ENCODE peak calls at places on chromosomes 13 and 19, in ten cellular contexts. One of them, this sample, is unnamed.

GRCh38 chr19:7832009-7832408 is 2.0 kb downstream of the EVI5L start:
- DNase-seq in effector memory CD8-positive, alpha-beta T cell: no peak
- DNase-seq in BJ: no peak
- DNase-seq in nephron progenitor cell: no peak
- DNase-seq in pancreas: no peak
- DNase-seq in BE2C: no peak
- DNase-seq in stromal cell of bone marrow: no peak
- DNase-seq in KG1: no peak
- DNase-seq in neural crest cell: no peak
- DNase-seq in lower lobe of right lung: no peak
- DNase-seq in this sample: no peak

GRCh38 chr19:48752511-48753365 is at the start of gene FUT1:
- DNase-seq in nephron progenitor cell: peak
- DNase-seq in stromal cell of bone marrow: no peak
- DNase-seq in neural crest cell: no peak
- DNase-seq in effector memory CD8-positive, alpha-beta T cell: no peak
- DNase-seq in pancreas: peak
- DNase-seq in BJ: no peak
- DNase-seq in lower lobe of right lung: peak
- DNase-seq in KG1: no peak
- DNase-seq in BE2C: peak
- DNase-seq in this sample: peak

GRCh38 chr19:11045536-11045935 is 43.7 kb upstream of the LDLR start:
- DNase-seq in BE2C: no peak
- DNase-seq in BJ: no peak
- DNase-seq in KG1: no peak
- DNase-seq in nephron progenitor cell: no peak
- DNase-seq in stromal cell of bone marrow: no peak
- DNase-seq in pancreas: no peak
- DNase-seq in effector memory CD8-positive, alpha-beta T cell: no peak
- DNase-seq in lower lobe of right lung: no peak
- DNase-seq in neural crest cell: no peak
- DNase-seq in this sample: no peak

GRCh38 chr19:56350416-56351045 is 35.9 kb upstream of the ZSCAN5A start:
- DNase-seq in BJ: no peak
- DNase-seq in pancreas: peak
- DNase-seq in neural crest cell: peak
- DNase-seq in nephron progenitor cell: peak
- DNase-seq in stromal cell of bone marrow: peak
- DNase-seq in KG1: peak
- DNase-seq in effector memory CD8-positive, alpha-beta T cell: peak
- DNase-seq in lower lobe of right lung: no peak
- DNase-seq in BE2C: peak
- DNase-seq in this sample: peak

GRCh38 chr19:35557539-35558399 is 5.7 kb downstream of the ATP4A start:
- DNase-seq in nephron progenitor cell: peak
- DNase-seq in lower lobe of right lung: peak
- DNase-seq in stromal cell of bone marrow: no peak
- DNase-seq in KG1: no peak
- DNase-seq in pancreas: peak
- DNase-seq in effector memory CD8-positive, alpha-beta T cell: peak
- DNase-seq in neural crest cell: peak
- DNase-seq in BE2C: peak
- DNase-seq in BJ: no peak
- DNase-seq in this sample: peak

GRCh38 chr13:78881746-78882145 is 222.8 kb upstream of the OBI1 start:
- DNase-seq in stromal cell of bone marrow: no peak
- DNase-seq in pancreas: no peak
- DNase-seq in neural crest cell: no peak
- DNase-seq in nephron progenitor cell: no peak
- DNase-seq in lower lobe of right lung: no peak
- DNase-seq in BJ: no peak
- DNase-seq in KG1: no peak
- DNase-seq in BE2C: peak
- DNase-seq in effector memory CD8-positive, alpha-beta T cell: no peak
- DNase-seq in this sample: no peak

GRCh38 chr19:741506-742131 is 9.3 kb upstream of the MISP start:
- DNase-seq in BE2C: no peak
- DNase-seq in KG1: no peak
- DNase-seq in pancreas: no peak
- DNase-seq in lower lobe of right lung: no peak
- DNase-seq in BJ: no peak
- DNase-seq in effector memory CD8-positive, alpha-beta T cell: no peak
- DNase-seq in nephron progenitor cell: no peak
- DNase-seq in stromal cell of bone marrow: no peak
- DNase-seq in neural crest cell: no peak
- DNase-seq in this sample: no peak

GRCh38 chr19:11964858-11965645 is at the start of gene ZNF763:
- DNase-seq in effector memory CD8-positive, alpha-beta T cell: peak
- DNase-seq in nephron progenitor cell: peak
- DNase-seq in KG1: peak
- DNase-seq in neural crest cell: peak
- DNase-seq in pancreas: peak
- DNase-seq in stromal cell of bone marrow: peak
- DNase-seq in lower lobe of right lung: peak
- DNase-seq in BE2C: peak
- DNase-seq in BJ: peak
- DNase-seq in this sample: peak

GRCh38 chr13:101640797-101641400 is 188.4 kb downstream of the ITGBL1 start:
- DNase-seq in effector memory CD8-positive, alpha-beta T cell: no peak
- DNase-seq in nephron progenitor cell: no peak
- DNase-seq in pancreas: no peak
- DNase-seq in KG1: no peak
- DNase-seq in neural crest cell: no peak
- DNase-seq in BE2C: no peak
- DNase-seq in BJ: peak
- DNase-seq in lower lobe of right lung: no peak
- DNase-seq in stromal cell of bone marrow: no peak
- DNase-seq in this sample: peak

GRCh38 chr19:12052057-12052570 is 647 bp downstream of the ZNF878 start:
- DNase-seq in stromal cell of bone marrow: no peak
- DNase-seq in KG1: no peak
- DNase-seq in lower lobe of right lung: no peak
- DNase-seq in BJ: no peak
- DNase-seq in pancreas: no peak
- DNase-seq in neural crest cell: no peak
- DNase-seq in nephron progenitor cell: no peak
- DNase-seq in effector memory CD8-positive, alpha-beta T cell: no peak
- DNase-seq in BE2C: no peak
- DNase-seq in this sample: peak

GRCh38 chr19:27741236-27741635 is 1471.7 kb downstream of the UQCRFS1 start:
- DNase-seq in BE2C: no peak
- DNase-seq in stromal cell of bone marrow: no peak
- DNase-seq in KG1: no peak
- DNase-seq in BJ: no peak
- DNase-seq in nephron progenitor cell: no peak
- DNase-seq in neural crest cell: no peak
- DNase-seq in pancreas: no peak
- DNase-seq in lower lobe of right lung: no peak
- DNase-seq in effector memory CD8-positive, alpha-beta T cell: no peak
- DNase-seq in this sample: no peak

GRCh38 chr13:72530471-72530870 is 197.0 kb downstream of the MZT1 start:
- DNase-seq in pancreas: no peak
- DNase-seq in BJ: no peak
- DNase-seq in KG1: no peak
- DNase-seq in nephron progenitor cell: no peak
- DNase-seq in stromal cell of bone marrow: peak
- DNase-seq in effector memory CD8-positive, alpha-beta T cell: no peak
- DNase-seq in lower lobe of right lung: no peak
- DNase-seq in BE2C: no peak
- DNase-seq in neural crest cell: no peak
- DNase-seq in this sample: peak

GRCh38 chr19:3852614-3853254 is 16.1 kb downstream of the ZFR2 start:
- DNase-seq in lower lobe of right lung: no peak
- DNase-seq in BJ: no peak
- DNase-seq in pancreas: no peak
- DNase-seq in effector memory CD8-positive, alpha-beta T cell: peak
- DNase-seq in nephron progenitor cell: no peak
- DNase-seq in BE2C: peak
- DNase-seq in KG1: peak
- DNase-seq in neural crest cell: no peak
- DNase-seq in stromal cell of bone marrow: peak
- DNase-seq in this sample: peak

GRCh38 chr19:48182434-48182833 is 12.0 kb downstream of the ZSWIM9 start:
- DNase-seq in neural crest cell: no peak
- DNase-seq in lower lobe of right lung: no peak
- DNase-seq in BJ: no peak
- DNase-seq in BE2C: no peak
- DNase-seq in nephron progenitor cell: no peak
- DNase-seq in pancreas: no peak
- DNase-seq in effector memory CD8-positive, alpha-beta T cell: no peak
- DNase-seq in KG1: no peak
- DNase-seq in stromal cell of bone marrow: no peak
- DNase-seq in this sample: no peak

GRCh38 chr19:925912-926594 is at the start of gene ARID3A:
- DNase-seq in BJ: no peak
- DNase-seq in nephron progenitor cell: peak
- DNase-seq in lower lobe of right lung: no peak
- DNase-seq in neural crest cell: peak
- DNase-seq in BE2C: peak
- DNase-seq in pancreas: no peak
- DNase-seq in effector memory CD8-positive, alpha-beta T cell: no peak
- DNase-seq in KG1: no peak
- DNase-seq in stromal cell of bone marrow: peak
- DNase-seq in this sample: no peak

GRCh38 chr13:25625361-25625760 is 253.6 kb downstream of the ATP8A2 start:
- DNase-seq in pancreas: no peak
- DNase-seq in neural crest cell: no peak
- DNase-seq in BJ: no peak
- DNase-seq in KG1: no peak
- DNase-seq in nephron progenitor cell: no peak
- DNase-seq in stromal cell of bone marrow: no peak
- DNase-seq in lower lobe of right lung: no peak
- DNase-seq in effector memory CD8-positive, alpha-beta T cell: no peak
- DNase-seq in BE2C: no peak
- DNase-seq in this sample: no peak

GRCh38 chr13:75492389-75492788 is 10.4 kb upstream of the TBC1D4 start:
- DNase-seq in BE2C: no peak
- DNase-seq in BJ: no peak
- DNase-seq in effector memory CD8-positive, alpha-beta T cell: no peak
- DNase-seq in pancreas: no peak
- DNase-seq in stromal cell of bone marrow: no peak
- DNase-seq in lower lobe of right lung: no peak
- DNase-seq in nephron progenitor cell: no peak
- DNase-seq in KG1: no peak
- DNase-seq in neural crest cell: no peak
- DNase-seq in this sample: no peak

GRCh38 chr13:109610517-109610916 is 175.9 kb downstream of the IRS2 start:
- DNase-seq in BE2C: peak
- DNase-seq in neural crest cell: no peak
- DNase-seq in lower lobe of right lung: peak
- DNase-seq in stromal cell of bone marrow: no peak
- DNase-seq in effector memory CD8-positive, alpha-beta T cell: peak
- DNase-seq in nephron progenitor cell: peak
- DNase-seq in KG1: no peak
- DNase-seq in pancreas: no peak
- DNase-seq in BJ: no peak
- DNase-seq in this sample: peak

GRCh38 chr13:24691381-24691780 is 11.2 kb downstream of the ATP12A start:
- DNase-seq in neural crest cell: no peak
- DNase-seq in lower lobe of right lung: no peak
- DNase-seq in nephron progenitor cell: no peak
- DNase-seq in BJ: no peak
- DNase-seq in pancreas: no peak
- DNase-seq in BE2C: no peak
- DNase-seq in stromal cell of bone marrow: no peak
- DNase-seq in effector memory CD8-positive, alpha-beta T cell: no peak
- DNase-seq in KG1: no peak
- DNase-seq in this sample: no peak

GRCh38 chr19:36916991-36917390 is 859 bp downstream of the ZNF568 start:
- DNase-seq in BJ: peak
- DNase-seq in effector memory CD8-positive, alpha-beta T cell: no peak
- DNase-seq in neural crest cell: no peak
- DNase-seq in stromal cell of bone marrow: peak
- DNase-seq in BE2C: no peak
- DNase-seq in KG1: peak
- DNase-seq in pancreas: no peak
- DNase-seq in lower lobe of right lung: no peak
- DNase-seq in nephron progenitor cell: no peak
- DNase-seq in this sample: peak

GRCh38 chr19:54172764-54173699 is at the start of gene TMC4:
- DNase-seq in stromal cell of bone marrow: no peak
- DNase-seq in KG1: no peak
- DNase-seq in BJ: no peak
- DNase-seq in neural crest cell: no peak
- DNase-seq in effector memory CD8-positive, alpha-beta T cell: no peak
- DNase-seq in lower lobe of right lung: peak
- DNase-seq in nephron progenitor cell: no peak
- DNase-seq in BE2C: no peak
- DNase-seq in pancreas: peak
- DNase-seq in this sample: peak

GRCh38 chr19:3534375-3535234 is 4.4 kb upstream of the TEKTIP1 start:
- DNase-seq in pancreas: no peak
- DNase-seq in KG1: no peak
- DNase-seq in lower lobe of right lung: no peak
- DNase-seq in stromal cell of bone marrow: no peak
- DNase-seq in neural crest cell: no peak
- DNase-seq in BE2C: no peak
- DNase-seq in nephron progenitor cell: no peak
- DNase-seq in effector memory CD8-positive, alpha-beta T cell: no peak
- DNase-seq in BJ: no peak
- DNase-seq in this sample: no peak

GRCh38 chr19:15516363-15516762 is 8.0 kb downstream of the CYP4F22 start:
- DNase-seq in pancreas: no peak
- DNase-seq in BJ: no peak
- DNase-seq in neural crest cell: no peak
- DNase-seq in effector memory CD8-positive, alpha-beta T cell: no peak
- DNase-seq in lower lobe of right lung: no peak
- DNase-seq in BE2C: no peak
- DNase-seq in stromal cell of bone marrow: no peak
- DNase-seq in KG1: no peak
- DNase-seq in nephron progenitor cell: no peak
- DNase-seq in this sample: no peak

GRCh38 chr13:52348983-52349780 is 56.8 kb downstream of the THSD1 start:
- DNase-seq in stromal cell of bone marrow: peak
- DNase-seq in BE2C: no peak
- DNase-seq in pancreas: no peak
- DNase-seq in effector memory CD8-positive, alpha-beta T cell: no peak
- DNase-seq in BJ: peak
- DNase-seq in nephron progenitor cell: no peak
- DNase-seq in lower lobe of right lung: no peak
- DNase-seq in neural crest cell: no peak
- DNase-seq in KG1: no peak
- DNase-seq in this sample: peak

GRCh38 chr19:31772915-31773314 is 423.7 kb upstream of the TSHZ3 start:
- DNase-seq in neural crest cell: no peak
- DNase-seq in pancreas: no peak
- DNase-seq in BE2C: no peak
- DNase-seq in lower lobe of right lung: no peak
- DNase-seq in BJ: no peak
- DNase-seq in stromal cell of bone marrow: no peak
- DNase-seq in KG1: no peak
- DNase-seq in nephron progenitor cell: no peak
- DNase-seq in effector memory CD8-positive, alpha-beta T cell: no peak
- DNase-seq in this sample: no peak

GRCh38 chr13:65154661-65155447 is 2075.3 kb downstream of the PCDH9 start:
- DNase-seq in BJ: no peak
- DNase-seq in neural crest cell: no peak
- DNase-seq in pancreas: no peak
- DNase-seq in BE2C: no peak
- DNase-seq in effector memory CD8-positive, alpha-beta T cell: no peak
- DNase-seq in stromal cell of bone marrow: no peak
- DNase-seq in nephron progenitor cell: no peak
- DNase-seq in KG1: no peak
- DNase-seq in lower lobe of right lung: no peak
- DNase-seq in this sample: no peak

GRCh38 chr19:5048727-5049553 is 80.0 kb downstream of the KDM4B start:
- DNase-seq in effector memory CD8-positive, alpha-beta T cell: no peak
- DNase-seq in stromal cell of bone marrow: no peak
- DNase-seq in BE2C: no peak
- DNase-seq in nephron progenitor cell: no peak
- DNase-seq in pancreas: peak
- DNase-seq in lower lobe of right lung: no peak
- DNase-seq in KG1: no peak
- DNase-seq in neural crest cell: no peak
- DNase-seq in BJ: no peak
- DNase-seq in this sample: no peak

GRCh38 chr13:99305180-99305965 is 1.8 kb downstream of the GPR183 start:
- DNase-seq in neural crest cell: no peak
- DNase-seq in effector memory CD8-positive, alpha-beta T cell: no peak
- DNase-seq in lower lobe of right lung: no peak
- DNase-seq in stromal cell of bone marrow: no peak
- DNase-seq in nephron progenitor cell: no peak
- DNase-seq in KG1: no peak
- DNase-seq in BJ: no peak
- DNase-seq in pancreas: no peak
- DNase-seq in BE2C: no peak
- DNase-seq in this sample: no peak

This sample was measured in bronchial epithelial cell.